ENCODE peak calls at places on chromosomes 3 and 15, in four cellular contexts. K is ascending aorta, R is endodermal cell, Q is trophoblast cell. U is an unnamed sample.
A peak's percentile ranks its signal among the peaks of the same experiment; 100 is the strongest.

GRCh38 chr3:164417955-164418354 is 660.3 kb downstream of the SI start:
- DNase-seq in K (no peak), R (no peak), Q (no peak), U (no peak)

GRCh38 chr15:63605816-63606215 is 8.6 kb downstream of the FBXL22 start:
- DNase-seq in K (no peak), R (no peak), Q (no peak), U (no peak)

GRCh38 chr3:174199696-174200095 is 659.4 kb upstream of the NAALADL2 start:
- DNase-seq in K (no peak), R (no peak), Q (no peak), U (no peak)

GRCh38 chr3:78990164-78990563 is 777.6 kb downstream of the ROBO1 start:
- DNase-seq in K (no peak), R (no peak), Q (no peak), U (no peak)

GRCh38 chr3:159751141-159751540 is 237.5 kb upstream of the IL12A start:
- DNase-seq in K (no peak), R (no peak), Q (no peak), U (no peak)

GRCh38 chr3:134353831-134354611 is 20.2 kb downstream of the AMOTL2 start:
- DNase-seq in K (no peak), R (peak; percentile 84), Q (no peak), U (peak; percentile 60)

GRCh38 chr3:56408761-56409196 is 59.5 kb downstream of the ERC2 start:
- DNase-seq in K (no peak), R (peak; percentile 45), Q (peak; percentile 19), U (no peak)

GRCh38 chr15:88799341-88799740 is 3.9 kb upstream of the ACAN start:
- DNase-seq in K (no peak), R (no peak), Q (no peak), U (no peak)

GRCh38 chr15:100672959-100673358 is 70.6 kb downstream of the ASB7 start:
- DNase-seq in K (no peak), R (no peak), Q (no peak), U (no peak)

DNA sequence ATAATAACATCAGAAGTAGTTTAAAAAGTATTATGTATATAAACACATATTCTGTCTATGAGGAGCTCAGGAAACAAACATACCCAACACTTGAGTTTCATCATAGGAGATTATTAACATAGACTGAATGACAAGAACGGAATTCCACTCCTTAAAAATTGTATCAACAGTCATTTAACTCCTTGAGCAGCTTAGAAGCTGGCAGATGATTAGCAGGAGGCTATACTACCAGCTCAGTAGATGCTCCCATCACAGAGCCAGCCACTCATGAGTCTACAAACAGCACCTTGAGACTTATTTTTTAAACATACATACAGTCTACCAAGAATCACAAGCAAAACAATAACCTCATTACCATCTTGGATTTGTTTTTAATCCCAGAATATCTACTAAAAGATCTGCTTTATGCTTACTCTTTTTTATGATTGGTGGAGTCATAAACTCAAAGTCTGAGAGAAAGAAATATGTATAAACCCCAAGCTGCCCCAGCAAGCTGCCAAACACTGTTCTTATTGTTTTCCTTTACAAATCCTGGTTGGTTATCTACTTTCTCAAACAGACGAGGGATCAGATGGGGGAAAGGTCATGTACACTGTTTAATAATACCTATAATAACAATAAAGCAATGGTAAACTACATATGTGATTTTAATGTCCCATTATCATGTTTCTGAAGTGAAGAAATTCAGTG is 59.5 kb downstream of the CBLB start:
- DNase-seq in K (no peak), R (no peak), Q (peak; percentile 54), U (no peak)
- H3K4me1 ChIP-seq in K (peaks cover 6% of the 10 kb centered on the region), R (peaks cover 4% of the 10 kb centered on the region), Q (no peaks in the 10 kb centered on the region), U (peaks cover 27% of the 10 kb centered on the region)

GRCh38 chr3:172135766-172136729 is 96.7 kb downstream of the FNDC3B start:
- DNase-seq in K (no peak), R (no peak), Q (peak; percentile 63), U (peak; percentile 78)

GRCh38 chr3:172138031-172138538 is 98.7 kb downstream of the FNDC3B start:
- DNase-seq in K (no peak), R (peak; percentile 55), Q (no peak), U (no peak)

GRCh38 chr3:172139528-172140276 is 100.3 kb downstream of the FNDC3B start:
- DNase-seq in K (no peak), R (no peak), Q (no peak), U (no peak)

GRCh38 chr3:172138792-172139507 is 99.6 kb downstream of the FNDC3B start:
- DNase-seq in K (no peak), R (peak; percentile 68), Q (peak; percentile 69), U (peak; percentile 40)

DNA sequence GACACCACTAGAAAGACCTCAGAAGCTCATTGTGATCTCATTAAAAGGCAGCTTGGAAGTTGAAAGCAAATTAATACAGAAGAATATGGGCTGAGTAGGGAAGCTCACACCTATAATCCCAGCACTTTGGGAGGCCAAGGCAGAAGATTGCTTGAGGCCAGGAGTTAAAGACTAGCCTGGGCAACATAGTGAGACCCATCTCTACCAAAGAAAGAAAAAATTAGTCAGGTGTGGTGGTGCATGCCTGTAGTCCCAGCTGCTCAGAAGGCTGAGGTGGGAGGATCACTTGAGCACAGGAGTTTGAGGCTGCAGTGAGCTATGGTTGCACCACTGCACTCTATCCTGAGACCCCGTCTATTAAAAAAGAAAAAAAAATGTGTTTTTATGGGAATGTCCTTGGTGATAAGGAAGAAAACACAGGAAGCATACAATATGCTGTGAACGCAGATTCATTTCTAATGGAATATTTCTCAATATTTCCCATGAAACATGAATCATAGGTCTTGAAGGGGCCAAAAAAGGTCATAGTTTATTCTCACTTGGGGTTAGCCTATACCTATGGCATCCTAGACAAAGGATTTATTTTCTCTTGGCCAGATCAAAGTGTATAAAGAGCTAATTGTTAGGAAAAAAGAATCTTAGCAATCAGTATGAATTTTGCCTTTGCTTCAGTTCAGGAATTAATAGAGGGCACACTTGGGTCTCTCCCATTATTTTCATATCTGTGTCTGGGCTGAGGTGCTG is 98.1 kb downstream of the FNDC3B start:
- DNase-seq in K (no peak), R (no peak), Q (peak; percentile 41), U (no peak)
- H3K4me1 ChIP-seq in K (peaks cover 51% of the 10 kb centered on the region), R (peaks cover 40% of the 10 kb centered on the region), Q (peaks cover 23% of the 10 kb centered on the region), U (peaks cover 96% of the 10 kb centered on the region)

GRCh38 chr15:60576515-60576914 is 97.6 kb upstream of the ICE2 start:
- DNase-seq in K (no peak), R (no peak), Q (no peak), U (no peak)

GRCh38 chr15:60575995-60576394 is 97.1 kb upstream of the ICE2 start:
- DNase-seq in K (no peak), R (no peak), Q (no peak), U (peak; percentile 58)

GRCh38 chr15:60573936-60574335 is 95.0 kb upstream of the ICE2 start:
- DNase-seq in K (no peak), R (no peak), Q (no peak), U (no peak)

GRCh38 chr15:60572462-60573214 is 93.7 kb upstream of the ICE2 start:
- DNase-seq in K (no peak), R (no peak), Q (no peak), U (no peak)

DNA sequence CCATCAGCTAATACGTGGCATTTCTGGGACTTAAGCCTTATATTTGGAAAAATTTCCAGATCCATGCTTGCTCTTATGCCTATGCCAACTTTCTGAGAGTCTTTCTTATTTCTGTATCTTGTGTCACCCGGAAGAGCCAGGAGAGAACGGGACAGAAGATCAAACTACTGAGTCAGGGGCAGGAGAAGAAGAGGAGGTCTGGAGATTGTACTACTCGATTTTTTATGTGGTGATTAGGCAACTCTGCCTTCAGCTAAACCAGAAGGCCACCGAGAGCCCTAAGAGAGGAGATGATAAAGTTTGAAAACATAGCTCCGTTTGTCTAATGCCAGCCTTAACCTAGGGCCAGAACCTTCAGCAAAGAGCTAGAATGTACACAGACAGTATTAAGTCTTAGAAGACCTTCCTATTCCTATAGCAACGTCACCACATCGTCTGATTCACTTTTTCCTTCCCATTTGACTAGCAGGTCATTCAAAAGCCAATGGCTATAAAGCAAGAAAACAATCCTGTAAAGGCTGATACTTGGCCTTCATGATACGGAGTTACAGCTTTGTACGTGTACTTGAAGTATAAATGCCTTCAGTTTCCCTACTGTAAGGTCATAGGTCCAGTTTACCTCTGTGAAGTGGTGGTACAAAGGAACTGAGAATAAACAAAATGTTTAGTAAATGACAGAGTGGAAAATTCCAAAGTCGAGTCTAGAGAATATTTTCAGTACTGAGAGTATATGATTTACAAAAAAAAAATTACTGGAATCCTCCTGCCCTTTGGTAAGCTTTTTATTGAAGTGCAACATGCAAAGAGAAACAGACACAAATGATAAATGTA is 96.1 kb upstream of the ICE2 start:
- DNase-seq in K (no peak), R (no peak), Q (peak; percentile 71), U (no peak)
- H3K4me1 ChIP-seq in K (peaks cover 6% of the 10 kb centered on the region), R (peaks cover 6% of the 10 kb centered on the region), Q (no peaks in the 10 kb centered on the region), U (peaks cover 22% of the 10 kb centered on the region)

GRCh38 chr3:42741796-42742195 is 31.3 kb downstream of the CCDC13 start:
- DNase-seq in K (no peak), R (peak; percentile 24), Q (no peak), U (no peak)
- H3K4me1 ChIP-seq in K (peaks cover 30% of the 10 kb centered on the region), R (no peaks in the 10 kb centered on the region), Q (no peaks in the 10 kb centered on the region), U (peaks cover 12% of the 10 kb centered on the region)

DNA sequence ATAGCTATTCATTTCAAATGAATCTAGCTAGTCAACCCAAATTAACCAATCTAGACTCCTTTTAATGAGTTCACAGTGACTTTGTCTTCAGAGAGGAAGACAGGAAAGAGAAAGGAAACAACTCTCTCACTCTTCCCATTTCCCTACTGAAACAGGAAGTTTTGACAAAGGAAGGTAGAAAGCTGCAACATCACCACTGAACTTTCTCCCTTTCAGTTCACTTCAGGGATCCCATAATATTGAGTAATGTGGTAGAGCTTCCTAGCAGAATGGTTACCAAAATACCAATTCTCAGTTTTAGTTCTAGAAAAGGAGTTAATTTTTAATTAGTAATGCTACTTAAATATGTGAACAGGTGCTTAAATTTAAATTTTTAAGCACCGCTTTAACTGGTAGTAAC is 7.5 kb downstream of the VPS13C start:
- DNase-seq in K (no peak), R (no peak), Q (no peak), U (no peak)
- H3K4me1 ChIP-seq in K (no peaks in the 10 kb centered on the region), R (no peaks in the 10 kb centered on the region), Q (peaks cover 2% of the 10 kb centered on the region), U (peaks cover 6% of the 10 kb centered on the region)

DNA sequence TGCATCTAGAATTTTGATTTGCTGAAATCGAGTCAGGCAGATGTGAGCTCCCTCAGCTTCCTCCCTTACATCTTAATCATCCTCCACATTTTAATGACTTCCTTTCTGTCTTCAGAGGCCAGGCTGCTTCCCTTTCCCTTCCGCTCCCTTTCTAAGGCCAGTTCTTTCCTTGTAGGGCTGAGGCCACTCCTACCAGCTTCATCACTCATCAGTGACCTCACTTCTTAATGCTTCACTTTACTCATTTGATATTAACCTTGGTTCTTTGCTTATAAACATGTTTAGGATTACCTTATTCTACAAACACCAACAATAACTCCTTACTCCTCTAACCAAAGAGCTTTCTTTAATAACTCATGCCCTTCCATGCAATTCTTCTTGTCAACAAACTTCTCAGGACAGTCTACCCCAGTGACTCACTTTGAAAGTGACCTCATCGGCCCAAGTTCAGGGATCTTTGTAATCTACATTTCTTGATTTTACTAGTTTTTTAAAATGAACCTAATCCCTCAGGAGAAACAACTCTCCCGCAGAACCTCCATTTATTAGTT is 23.9 kb downstream of the ILDR1 start:
- DNase-seq in K (no peak), R (no peak), Q (peak; percentile 23), U (no peak)
- H3K4me1 ChIP-seq in K (peaks cover 2% of the 10 kb centered on the region), R (peaks cover 3% of the 10 kb centered on the region), Q (peaks cover 10% of the 10 kb centered on the region), U (peaks cover 12% of the 10 kb centered on the region)

GRCh38 chr3:9888540-9888939 is 1.9 kb upstream of the JAGN1 start:
- DNase-seq in K (no peak), R (no peak), Q (no peak), U (no peak)
- H3K4me1 ChIP-seq in K (peaks cover 7% of the 10 kb centered on the region), R (no peaks in the 10 kb centered on the region), Q (peaks cover 6% of the 10 kb centered on the region), U (peaks cover 40% of the 10 kb centered on the region)

DNA sequence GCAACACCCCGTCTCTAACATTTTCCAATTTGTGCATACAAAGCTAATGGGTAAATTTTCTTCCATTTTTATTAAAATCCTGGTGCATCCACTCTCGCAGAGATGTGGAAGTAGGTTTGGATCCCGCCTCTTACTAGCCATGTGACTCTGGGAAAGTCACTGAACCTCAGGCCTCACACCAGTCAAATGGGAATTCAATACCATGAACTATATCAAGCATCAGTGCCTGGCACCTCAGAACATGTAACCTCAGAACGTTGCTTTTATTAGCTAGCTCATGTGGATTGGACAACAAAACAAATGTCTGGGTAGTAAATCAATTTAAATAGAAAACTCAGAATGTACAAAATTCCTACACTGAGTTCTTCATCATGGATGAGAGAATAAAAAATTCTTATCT is 60.7 kb downstream of the ANXA2 start:
- DNase-seq in K (no peak), R (no peak), Q (no peak), U (no peak)
- H3K4me1 ChIP-seq in K (no peaks in the 10 kb centered on the region), R (no peaks in the 10 kb centered on the region), Q (no peaks in the 10 kb centered on the region), U (no peaks in the 10 kb centered on the region)

U was measured in PC-9.